ENCODE peak calls at places on chromosomes 12 and 14, in eight cellular contexts. T is mucosa of gallbladder, Z is EL, Y is T-helper 1 cell, M is lung microvascular endothelial cell, K is germinal center, D is DMS 273 treated with DMSO at 0.1 percent for 48 hours, E is AG09319. R is an unnamed sample.

GRCh38 chr12:42370013-42370412 is 44.0 kb downstream of the PPHLN1 start:
- DNase-seq in T (no peak), Z (no peak), Y (no peak), M (no peak), K (no peak), D (no peak), E (no peak), R (no peak)

GRCh38 chr12:74031045-74031444 is 506.6 kb upstream of the ATXN7L3B start:
- DNase-seq in T (no peak), Z (no peak), Y (no peak), M (no peak), K (no peak), D (no peak), E (no peak), R (no peak)

GRCh38 chr14:68248481-68249255 is 429.1 kb downstream of the RAD51B start:
- DNase-seq in T (no peak), Z (peak), Y (no peak), M (peak), K (peak), D (peak), E (peak), R (peak)

GRCh38 chr14:104387385-104388010 is 192.1 kb upstream of the C14orf180 start:
- DNase-seq in T (no peak), Z (no peak), Y (no peak), M (no peak), K (no peak), D (no peak), E (no peak), R (no peak)

GRCh38 chr12:123942277-123942653 is 30.4 kb downstream of the CCDC92 start:
- DNase-seq in T (no peak), Z (peak), Y (no peak), M (no peak), K (no peak), D (no peak), E (peak), R (peak)

GRCh38 chr12:19482036-19482435 is 42.7 kb downstream of the AEBP2 start:
- DNase-seq in T (no peak), Z (no peak), Y (no peak), M (peak), K (no peak), D (no peak), E (no peak), R (peak)

GRCh38 chr12:19220205-19220604 is 90.7 kb downstream of the PLEKHA5 start:
- DNase-seq in T (no peak), Z (peak), Y (no peak), M (no peak), K (no peak), D (no peak), E (no peak), R (peak)

GRCh38 chr12:88725592-88726143 is 145.4 kb upstream of the KITLG start:
- DNase-seq in T (no peak), Z (no peak), Y (no peak), M (no peak), K (no peak), D (no peak), E (no peak), R (no peak)

GRCh38 chr14:29521526-29522137 is 406.0 kb downstream of the PRKD1 start:
- DNase-seq in T (no peak), Z (peak), Y (no peak), M (peak), K (no peak), D (no peak), E (no peak), R (peak)

GRCh38 chr14:96204151-96205058 is at the start of gene BDKRB2:
- DNase-seq in T (peak), Z (peak), Y (no peak), M (peak), K (no peak), D (peak), E (peak), R (peak)

GRCh38 chr12:83700858-83701257 is 1014.2 kb downstream of the TMTC2 start:
- DNase-seq in T (no peak), Z (peak), Y (no peak), M (no peak), K (no peak), D (no peak), E (no peak), R (no peak)

GRCh38 chr14:34971801-34972200 is 11.0 kb upstream of the SRP54 start:
- DNase-seq in T (no peak), Z (no peak), Y (no peak), M (peak), K (no peak), D (no peak), E (no peak), R (peak)

GRCh38 chr12:116958402-116959197 is 47.9 kb downstream of the FBXW8 start:
- DNase-seq in T (no peak), Z (no peak), Y (no peak), M (no peak), K (no peak), D (peak), E (no peak), R (no peak)

GRCh38 chr12:94969424-94969823 is 34.1 kb downstream of the NDUFA12 start:
- DNase-seq in T (no peak), Z (no peak), Y (no peak), M (no peak), K (peak), D (no peak), E (no peak), R (no peak)

GRCh38 chr12:114311966-114312365 is 94.0 kb downstream of the TBX5 start:
- DNase-seq in T (no peak), Z (peak), Y (no peak), M (no peak), K (no peak), D (no peak), E (no peak), R (no peak)

GRCh38 chr14:80275208-80275850 is 64.0 kb upstream of the DIO2 start:
- DNase-seq in T (no peak), Z (peak), Y (no peak), M (no peak), K (no peak), D (no peak), E (no peak), R (no peak)

GRCh38 chr12:54459355-54459754 is 14.0 kb downstream of the GTSF1 start:
- DNase-seq in T (no peak), Z (no peak), Y (no peak), M (no peak), K (no peak), D (no peak), E (no peak), R (no peak)

R was measured in dermis blood vessel endothelial cell.